ENCODE peak calls at places on chromosomes 3 and 15, in five cellular contexts. Z, E, R, X and D are unnamed samples.
A peak's percentile ranks its signal among the peaks of the same experiment; 100 is the strongest.

GRCh38 chr15:53536479-53537120 is 222.9 kb downstream of the WDR72 start:
- DNase-seq in R (no peak), Z (peak; percentile 46), X (peak; percentile 69), E (no peak), D (no peak)

GRCh38 chr3:120875989-120876388 is 32.0 kb upstream of the STXBP5L start:
- DNase-seq in X (no peak), E (no peak), R (no peak), Z (no peak), D (peak; percentile 50)

GRCh38 chr3:111252795-111253194 is 181.2 kb downstream of the NECTIN3 start:
- DNase-seq in Z (no peak), R (peak; percentile 59), E (peak; percentile 53), X (peak; percentile 57), D (peak; percentile 60)

GRCh38 chr15:93091465-93091864 is 2.5 kb upstream of the RGMA start:
- DNase-seq in E (no peak), R (no peak), Z (no peak), X (no peak), D (no peak)

GRCh38 chr3:59839810-59840515 is 790.1 kb upstream of the CFAP20DC start:
- DNase-seq in Z (no peak), E (no peak), R (no peak), X (no peak), D (no peak)

GRCh38 chr3:158313344-158313927 is 203.5 kb downstream of the RSRC1 start:
- DNase-seq in E (peak; percentile 43), Z (peak; percentile 27), X (peak; percentile 56), R (peak; percentile 32), D (peak; percentile 55)

GRCh38 chr15:93382196-93382820 is 293.3 kb upstream of the RGMA start:
- DNase-seq in Z (no peak), R (no peak), E (no peak), X (no peak), D (no peak)

GRCh38 chr3:102106421-102107097 is 257.2 kb downstream of the NFKBIZ start:
- DNase-seq in R (peak; percentile 42), Z (no peak), E (no peak), X (peak; percentile 68), D (no peak)

GRCh38 chr3:153756816-153757215 is 364.4 kb upstream of the ARHGEF26 start:
- DNase-seq in R (peak; percentile 87), Z (no peak), X (peak; percentile 89), E (no peak), D (no peak)

GRCh38 chr3:57179580-57180410 is 14.6 kb upstream of the IL17RD start:
- DNase-seq in E (peak; percentile 34), R (peak; percentile 46), Z (peak; percentile 61), X (peak; percentile 59), D (peak; percentile 68)

GRCh38 chr3:184601576-184602405 is 40.2 kb downstream of the EPHB3 start:
- DNase-seq in E (no peak), R (no peak), X (no peak), Z (peak; percentile 78), D (no peak)

GRCh38 chr15:35925634-35926380 is 379.8 kb upstream of the DPH6 start:
- DNase-seq in E (peak; percentile 4), Z (no peak), R (peak; percentile 17), X (peak; percentile 72), D (no peak)

GRCh38 chr3:191324936-191325335 is 4.3 kb upstream of the CCDC50 start:
- DNase-seq in X (no peak), E (no peak), R (no peak), Z (no peak), D (no peak)

GRCh38 chr3:90062018-90062417 is 954.6 kb downstream of the EPHA3 start:
- DNase-seq in X (peak; percentile 51), Z (no peak), R (peak; percentile 3), E (peak; percentile 10), D (no peak)

GRCh38 chr3:152445227-152445626 is 176.5 kb downstream of the MBNL1 start:
- DNase-seq in R (no peak), Z (no peak), E (no peak), X (no peak), D (no peak)

GRCh38 chr3:45064512-45065372 is 38.6 kb downstream of the CLEC3B start:
- DNase-seq in E (no peak), Z (no peak), R (peak; percentile 58), X (peak; percentile 86), D (no peak)

GRCh38 chr3:48558446-48559134 is 2.0 kb upstream of the PFKFB4 start:
- DNase-seq in Z (no peak), X (no peak), R (no peak), E (no peak), D (no peak)

GRCh38 chr3:13853978-13854296 is 25.9 kb downstream of the WNT7A start:
- DNase-seq in X (peak; percentile 98), R (no peak), E (peak; percentile 49), Z (no peak), D (no peak)

GRCh38 chr15:45522931-45523331 is 376 bp upstream of the SLC30A4 start:
- DNase-seq in E (no peak), Z (no peak), X (peak; percentile 9), R (peak; percentile 60), D (peak; percentile 65)

GRCh38 chr15:70343961-70344360 is 246.2 kb upstream of the TLE3 start:
- DNase-seq in Z (no peak), E (no peak), R (no peak), X (no peak), D (no peak)

GRCh38 chr3:149581248-149581647 is 76.6 kb downstream of the WWTR1 start:
- DNase-seq in Z (no peak), R (peak; percentile 55), E (no peak), X (peak; percentile 94), D (no peak)

GRCh38 chr3:175743733-175744400 is 884.7 kb downstream of the NAALADL2 start:
- DNase-seq in Z (no peak), R (peak; percentile 67), X (peak; percentile 92), E (no peak), D (no peak)

DNA sequence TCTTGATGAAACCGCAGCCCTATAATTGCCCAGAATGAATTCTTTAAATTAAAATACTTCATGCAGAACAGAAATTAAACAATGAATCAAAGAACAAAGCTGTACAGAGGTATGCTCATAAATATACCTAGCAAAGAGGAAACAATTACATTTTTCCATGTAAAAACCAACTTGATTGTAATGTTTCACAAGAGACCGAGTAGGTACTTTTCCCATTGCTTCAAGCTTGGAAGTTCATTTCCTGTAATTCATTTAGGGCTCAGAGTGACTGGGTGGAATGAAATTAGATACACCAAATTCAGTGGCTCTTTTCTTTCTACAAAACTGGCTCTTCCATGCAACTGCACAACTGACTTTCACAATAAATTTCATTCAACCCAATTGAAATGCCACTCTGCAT is 51.4 kb downstream of the FHIT start:
- DNase-seq in E (no peak), R (no peak), X (no peak), Z (no peak), D (no peak)
- TF ChIP-seq EZH2 in E (no peak), R (no peak), X (no peak), Z (no peak), D (no peak)

GRCh38 chr15:40584191-40584590 is 9.9 kb upstream of the KNL1 start:
- DNase-seq in E (no peak), X (no peak), R (no peak), Z (no peak), D (no peak)
- TF ChIP-seq EZH2phosphoT487 in E (no peak), X (no peak), R (no peak), Z (no peak), D (no peak)

GRCh38 chr15:60004846-60005351 is 788 bp downstream of the FOXB1 start:
- DNase-seq in Z (peak; percentile 75), R (peak; percentile 27), E (no peak), X (no peak), D (peak; percentile 76)
- TF ChIP-seq EZH2 in Z (peak; percentile 66), R (peak; percentile 58), E (no peak), X (no peak), D (no peak)

GRCh38 chr15:77630064-77630463 is 2.6 kb downstream of the LINGO1 start:
- DNase-seq in Z (no peak), R (no peak), E (no peak), X (no peak), D (no peak)
- TF ChIP-seq EZH2phosphoT487 in Z (no peak), R (no peak), E (no peak), X (no peak), D (no peak)

DNA sequence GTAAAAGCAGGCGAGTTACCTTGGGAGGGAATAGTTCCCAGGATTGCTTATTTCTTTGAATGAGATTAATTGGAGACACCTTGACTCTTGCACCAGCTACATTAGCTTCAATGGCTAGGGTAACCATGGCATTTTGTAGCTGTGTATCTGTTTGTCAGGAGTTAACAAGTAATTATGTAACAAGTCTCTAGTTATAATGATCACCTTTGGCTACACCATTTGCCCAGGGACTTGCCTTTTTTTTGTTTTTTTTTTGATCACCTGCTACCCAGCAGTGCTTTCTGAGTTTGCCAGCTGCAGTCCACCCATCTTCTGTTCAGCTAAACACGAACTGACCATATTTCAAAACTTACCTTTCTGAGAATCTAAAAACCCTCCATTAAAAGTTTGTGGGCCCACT is 2.2 kb downstream of the MED12L start:
- DNase-seq in R (no peak), E (no peak), X (no peak), Z (no peak), D (no peak)
- TF ChIP-seq EZH2 in R (no peak), E (no peak), X (no peak), Z (no peak), D (no peak)

DNA sequence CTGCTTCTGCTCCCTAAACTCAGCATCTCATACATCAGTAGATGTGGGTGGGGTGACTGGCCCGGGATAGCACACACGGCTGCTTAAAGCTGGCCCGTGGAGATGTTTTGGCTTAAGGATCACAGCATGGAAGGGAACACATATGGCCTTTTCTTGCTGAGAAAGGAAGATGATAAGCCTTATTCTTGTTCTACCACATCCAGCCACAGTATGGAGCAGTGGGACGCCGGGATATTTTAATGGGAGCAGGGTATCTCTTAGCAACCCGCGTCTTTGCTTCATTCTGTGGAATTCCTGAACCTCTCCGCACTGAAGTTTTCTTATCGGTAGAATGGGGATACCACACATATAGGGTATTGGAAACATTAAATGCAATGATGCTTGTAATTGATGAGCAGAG is 94.1 kb upstream of the PROK2 start:
- DNase-seq in X (no peak), E (no peak), R (no peak), Z (peak; percentile 41), D (peak; percentile 58)
- TF ChIP-seq EZH2phosphoT487 in X (no peak), E (no peak), R (no peak), Z (no peak), D (no peak)

GRCh38 chr3:46080124-46080991 is 53.1 kb upstream of the XCR1 start:
- DNase-seq in R (peak; percentile 34), Z (no peak), X (peak; percentile 92), E (no peak), D (no peak)

GRCh38 chr3:46085421-46086082 is 58.3 kb upstream of the XCR1 start:
- DNase-seq in E (no peak), X (no peak), R (peak; percentile 47), Z (no peak), D (no peak)

GRCh38 chr3:46083956-46084355 is 56.7 kb upstream of the XCR1 start:
- DNase-seq in X (peak; percentile 27), Z (no peak), R (no peak), E (no peak), D (no peak)

GRCh38 chr3:46082021-46082420 is 54.7 kb upstream of the XCR1 start:
- DNase-seq in E (no peak), Z (no peak), R (no peak), X (peak; percentile 68), D (no peak)

GRCh38 chr3:46082849-46083248 is 55.6 kb upstream of the XCR1 start:
- DNase-seq in R (no peak), Z (no peak), X (peak; percentile 98), E (no peak), D (no peak)
- TF ChIP-seq EZH2 in R (no peak), Z (no peak), X (no peak), E (no peak), D (no peak)

GRCh38 chr15:21261965-21262850 is 178.1 kb downstream of the POTEB3 start:
- DNase-seq in Z (no peak), R (no peak), X (peak; percentile 4), E (peak; percentile 23), D (no peak)
- TF ChIP-seq EZH2phosphoT487 in Z (no peak), R (no peak), X (no peak), E (no peak), D (no peak)